ENCODE peak calls at places on chromosome 15, in five cellular contexts. H is right lobe of liver, O is PC-9, W is aorta, X is endodermal cell. I is an unnamed sample.

GRCh38 chr15:69623521-69624513 is 171.2 kb downstream of the RPLP1 start:
- DNase-seq in H (peak; percentile 23), O (no peak), W (no peak), X (no peak), I (no peak)

GRCh38 chr15:40367673-40368611 is 9.9 kb downstream of the DISP2 start:
- DNase-seq in O (peak; percentile 91), X (peak; percentile 96), W (peak; percentile 91), H (peak; percentile 89), I (peak; percentile 82)

GRCh38 chr15:63634154-63634553 is 37.0 kb downstream of the FBXL22 start:
- DNase-seq in W (no peak), O (no peak), H (no peak), X (no peak), I (no peak)

GRCh38 chr15:80070840-80071239 is 11.4 kb downstream of the ZFAND6 start:
- DNase-seq in H (no peak), W (no peak), O (no peak), X (no peak), I (no peak)

GRCh38 chr15:22968356-22968755 is 11.8 kb downstream of the CYFIP1 start:
- DNase-seq in O (no peak), H (no peak), W (no peak), X (no peak), I (no peak)

GRCh38 chr15:35306361-35306981 is 221.4 kb upstream of the NANOGP8 start:
- DNase-seq in O (peak; percentile 14), X (no peak), W (no peak), H (peak; percentile 73), I (no peak)

GRCh38 chr15:39034816-39035215 is 470.2 kb upstream of the RASGRP1 start:
- DNase-seq in X (no peak), H (no peak), O (no peak), W (no peak), I (no peak)

GRCh38 chr15:49558924-49559323 is 61.7 kb downstream of the FAM227B start:
- DNase-seq in W (no peak), X (no peak), O (no peak), H (no peak), I (no peak)

GRCh38 chr15:84879088-84879780 is 5.2 kb upstream of the SLC28A1 start:
- DNase-seq in H (no peak), W (no peak), O (no peak), X (no peak), I (no peak)

GRCh38 chr15:91632981-91633380 is 220.5 kb upstream of the SLCO3A1 start:
- DNase-seq in H (no peak), O (no peak), X (no peak), W (no peak), I (no peak)

GRCh38 chr15:71195242-71195641 is 80.0 kb downstream of the THSD4 start:
- DNase-seq in H (no peak), X (peak; percentile 69), O (no peak), W (no peak), I (no peak)

GRCh38 chr15:42584031-42584765 is 8.8 kb downstream of the STARD9 start:
- DNase-seq in H (no peak), X (peak; percentile 68), O (no peak), W (no peak), I (no peak)

GRCh38 chr15:63986751-63987341 is 59.4 kb downstream of the DAPK2 start:
- DNase-seq in O (no peak), W (peak; percentile 63), H (no peak), X (no peak), I (no peak)

GRCh38 chr15:65484876-65485275 is 32.6 kb downstream of the DPP8 start:
- DNase-seq in H (no peak), O (no peak), W (no peak), X (no peak), I (no peak)

GRCh38 chr15:78437107-78437761 is 782 bp upstream of the IREB2 start:
- DNase-seq in X (peak; percentile 73), W (no peak), H (no peak), O (no peak), I (no peak)

GRCh38 chr15:70512772-70513362 is 250.5 kb downstream of the UACA start:
- DNase-seq in O (peak; percentile 43), W (no peak), X (peak; percentile 93), H (no peak), I (peak; percentile 82)

GRCh38 chr15:99708563-99708962 is 24.7 kb downstream of the LYSMD4 start:
- DNase-seq in O (peak; percentile 44), H (peak; percentile 76), W (peak; percentile 86), X (no peak), I (no peak)

GRCh38 chr15:64009798-64010241 is 36.5 kb downstream of the DAPK2 start:
- DNase-seq in O (peak; percentile 33), H (no peak), W (no peak), X (no peak), I (no peak)

GRCh38 chr15:70763950-70764730 is 782 bp upstream of the UACA start:
- DNase-seq in X (no peak), O (no peak), W (no peak), H (no peak), I (no peak)

GRCh38 chr15:92448370-92448769 is 54.7 kb downstream of the ST8SIA2 start:
- DNase-seq in O (no peak), X (no peak), H (no peak), W (no peak), I (no peak)

GRCh38 chr15:70362911-70363310 is 265.2 kb upstream of the TLE3 start:
- DNase-seq in W (no peak), H (no peak), O (peak; percentile 13), X (peak; percentile 87), I (no peak)

GRCh38 chr15:46344115-46344749 is 709.4 kb downstream of the SQOR start:
- DNase-seq in W (no peak), H (no peak), O (no peak), X (no peak), I (no peak)

GRCh38 chr15:75019916-75020315 is 3.5 kb upstream of the PPCDC start:
- DNase-seq in O (no peak), W (no peak), H (no peak), X (no peak), I (no peak)

GRCh38 chr15:83288381-83288801 is 3.9 kb upstream of the BNC1 start:
- DNase-seq in O (peak; percentile 93), W (no peak), X (peak; percentile 81), H (no peak), I (no peak)

GRCh38 chr15:84981711-84982300 is at the start of gene PDE8A:
- DNase-seq in X (peak; percentile 78), O (no peak), W (peak; percentile 79), H (peak; percentile 74), I (no peak)

GRCh38 chr15:80455668-80456442 is 51.7 kb downstream of the ARNT2 start:
- DNase-seq in X (peak; percentile 79), H (no peak), W (peak; percentile 65), O (peak; percentile 67), I (no peak)

GRCh38 chr15:59116771-59117170 is 11.8 kb downstream of the CCNB2 start:
- DNase-seq in X (no peak), W (no peak), H (no peak), O (no peak), I (no peak)

GRCh38 chr15:57890351-57890750 is 175.2 kb downstream of the ALDH1A2 start:
- DNase-seq in W (no peak), O (no peak), X (no peak), H (no peak), I (no peak)

GRCh38 chr15:78906310-78906608 is 33.6 kb downstream of the MORF4L1 start:
- DNase-seq in H (peak; percentile 86), W (peak; percentile 71), O (no peak), X (no peak), I (no peak)

GRCh38 chr15:33700695-33701303 is 267.5 kb upstream of the CHRM5 start:
- DNase-seq in O (peak; percentile 68), H (peak; percentile 65), W (peak; percentile 63), X (peak; percentile 95), I (peak; percentile 94)

GRCh38 chr15:89801471-89802205 is 13.0 kb downstream of the ANPEP start:
- DNase-seq in O (no peak), W (peak; percentile 38), X (no peak), H (no peak), I (no peak)

GRCh38 chr15:51129513-51130197 is 34.9 kb upstream of the TNFAIP8L3 start:
- DNase-seq in H (no peak), W (no peak), X (no peak), O (no peak), I (no peak)

DNA sequence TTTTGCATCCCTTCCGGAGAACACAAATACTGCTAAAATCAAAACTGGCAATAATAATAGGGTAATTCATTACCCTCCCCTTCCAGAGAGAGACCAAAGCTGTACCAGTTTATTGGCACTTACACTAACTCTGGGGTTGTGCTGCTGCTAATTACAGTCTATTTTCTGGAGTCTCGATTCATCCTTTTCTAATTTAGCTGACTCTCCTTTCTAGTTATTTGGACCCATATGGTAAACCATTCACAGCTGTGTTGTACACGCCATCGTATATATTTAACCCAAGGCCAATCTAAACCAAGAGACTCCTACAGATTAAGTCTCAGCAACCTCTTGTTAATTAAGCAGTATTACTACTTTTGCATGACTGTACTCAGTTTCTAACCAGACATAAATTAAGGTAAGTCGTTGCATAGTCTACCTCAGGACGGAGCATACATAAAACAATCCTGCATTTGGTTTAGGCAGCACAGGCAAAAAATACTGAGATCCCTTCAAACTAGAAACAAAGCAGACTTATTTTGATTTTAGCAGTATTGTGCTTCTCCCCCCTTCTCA is 22.5 kb downstream of the ANXA2 start:
- DNase-seq in X (peak; percentile 4), W (no peak), O (no peak), H (no peak), I (no peak)
- H3K4me1 ChIP-seq in X (peaks cover 26% of the 10 kb centered on the region), W (peaks cover 17% of the 10 kb centered on the region), O (peaks cover 61% of the 10 kb centered on the region), H (no peaks in the 10 kb centered on the region), I (no peaks in the 10 kb centered on the region)

GRCh38 chr15:95492388-95493070 is 838.0 kb upstream of the NR2F2 start:
- DNase-seq in W (no peak), H (no peak), O (peak; percentile 16), X (no peak), I (no peak)
- H3K9me3 ChIP-seq in W (no peaks in the 10 kb centered on the region), H (no peaks in the 10 kb centered on the region), O (no peaks in the 10 kb centered on the region), X (no peaks in the 10 kb centered on the region), I (no peaks in the 10 kb centered on the region)

GRCh38 chr15:88539441-88539840 is 7.0 kb downstream of the DET1 start:
- DNase-seq in W (no peak), H (no peak), X (no peak), O (no peak), I (no peak)

GRCh38 chr15:88535607-88536313 is 10.7 kb downstream of the DET1 start:
- DNase-seq in H (no peak), X (no peak), W (no peak), O (no peak), I (no peak)

GRCh38 chr15:88537591-88538317 is 8.7 kb downstream of the DET1 start:
- DNase-seq in W (no peak), H (no peak), X (peak; percentile 48), O (no peak), I (no peak)

GRCh38 chr15:88533376-88533775 is 13.1 kb downstream of the DET1 start:
- DNase-seq in O (no peak), X (no peak), H (no peak), W (no peak), I (no peak)

DNA sequence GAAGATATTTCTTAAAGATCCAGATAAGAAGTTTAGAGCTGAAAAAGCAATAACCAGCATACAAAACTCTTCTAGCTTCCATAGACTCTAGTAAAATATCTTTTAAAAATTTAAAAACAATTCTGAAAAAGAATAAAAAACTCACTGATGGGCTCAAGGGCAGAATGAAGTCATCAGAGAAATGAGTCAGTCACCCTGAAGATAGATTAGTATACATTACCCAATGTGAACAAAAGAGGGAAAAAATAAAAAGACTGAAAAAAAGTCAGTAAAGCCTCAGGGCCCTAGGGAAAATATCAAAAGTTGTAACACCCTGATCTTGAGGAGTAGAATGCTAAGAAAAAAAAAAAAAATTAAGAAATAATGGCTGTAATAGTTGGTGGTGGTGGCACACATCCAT is 11.4 kb downstream of the DET1 start:
- DNase-seq in X (no peak), H (no peak), O (no peak), W (no peak), I (no peak)
- H3K4me1 ChIP-seq in X (peaks cover 3% of the 10 kb centered on the region), H (no peaks in the 10 kb centered on the region), O (no peaks in the 10 kb centered on the region), W (no peaks in the 10 kb centered on the region), I (peaks cover 3% of the 10 kb centered on the region)

GRCh38 chr15:76270876-76271275 is 40.4 kb downstream of the ETFA start:
- DNase-seq in O (no peak), X (no peak), W (no peak), H (no peak), I (no peak)
- H3K9me3 ChIP-seq in O (peaks cover 9% of the 10 kb centered on the region), X (peaks cover 60% of the 10 kb centered on the region), W (no peaks in the 10 kb centered on the region), H (no peaks in the 10 kb centered on the region), I (no peaks in the 10 kb centered on the region)

I was measured in iPS DF 6.9.